ENCODE peak calls at places on chromosomes 7 and 10, in five cellular contexts. H is pancreas; X is PC-3; B is lower lobe of right lung; P is CD4-positive, alpha-beta T cell. A is an unnamed sample. For H3K9me3, the result is how much of the 10 kb centered on the place peaks cover.

GRCh38 chr10:5896765-5897340 is 6.8 kb downstream of the FBH1 start:
- DNase-seq in H (no peak), X (no peak), B (no peak), P (no peak), A (no peak)

GRCh38 chr10:80429521-80429966 is 21.2 kb downstream of the PRXL2A start:
- DNase-seq in H (no peak), X (no peak), B (peak), P (no peak), A (no peak)

GRCh38 chr10:30697806-30698205 is 68.3 kb upstream of the LYZL2 start:
- DNase-seq in H (no peak), X (no peak), B (no peak), P (no peak), A (no peak)

GRCh38 chr7:45104844-45105587 is 6.5 kb downstream of the TBRG4 start:
- DNase-seq in H (peak), X (no peak), B (peak), P (no peak), A (no peak)

GRCh38 chr7:140200102-140200989 is 23.6 kb upstream of the KDM7A start:
- DNase-seq in H (no peak), X (peak), B (no peak), P (no peak), A (no peak)

GRCh38 chr10:50375051-50375452 is 123.7 kb upstream of the ASAH2 start:
- DNase-seq in H (no peak), X (peak), B (no peak), P (no peak), A (no peak)

GRCh38 chr10:101226888-101227736 is 2.2 kb downstream of the LBX1 start:
- DNase-seq in H (no peak), X (no peak), B (no peak), P (no peak), A (no peak)

GRCh38 chr10:21526184-21526951 is 886 bp upstream of the SKIDA1 start:
- DNase-seq in H (peak), X (peak), B (peak), P (peak), A (peak)

GRCh38 chr10:47340613-47341170 is 7.5 kb upstream of the RBP3 start:
- DNase-seq in H (peak), X (peak), B (no peak), P (peak), A (peak)

GRCh38 chr7:149409889-149410288 is 51.0 kb downstream of the ZNF777 start:
- DNase-seq in H (no peak), X (no peak), B (no peak), P (no peak), A (no peak)

GRCh38 chr10:73586583-73586984 is 4.6 kb downstream of the USP54 start:
- DNase-seq in H (no peak), X (peak), B (no peak), P (no peak), A (no peak)

GRCh38 chr7:35723011-35723410 is 28.1 kb upstream of the HERPUD2 start:
- DNase-seq in H (no peak), X (peak), B (no peak), P (no peak), A (no peak)

GRCh38 chr7:12985228-12985627 is 297.8 kb downstream of the ARL4A start:
- DNase-seq in H (no peak), X (no peak), B (no peak), P (no peak), A (peak)

GRCh38 chr10:130233426-130233825 is 97.2 kb downstream of the GLRX3 start:
- DNase-seq in H (no peak), X (no peak), B (no peak), P (no peak), A (peak)

GRCh38 chr10:61189912-61190311 is 245.9 kb upstream of the RHOBTB1 start:
- DNase-seq in H (no peak), X (no peak), B (no peak), P (no peak), A (no peak)

GRCh38 chr10:84401838-84402611 is 73.6 kb downstream of the CCSER2 start:
- DNase-seq in H (no peak), X (no peak), B (peak), P (no peak), A (no peak)

GRCh38 chr7:2687881-2688318 is at the start of gene AMZ1:
- DNase-seq in H (no peak), X (no peak), B (no peak), P (no peak), A (peak)

GRCh38 chr7:88759216-88759955 is at the start of gene ZNF804B:
- DNase-seq in H (peak), X (no peak), B (no peak), P (no peak), A (peak)

GRCh38 chr7:50662059-50662689 is 97.0 kb upstream of the DDC start:
- DNase-seq in H (no peak), X (no peak), B (no peak), P (peak), A (no peak)

GRCh38 chr10:89122431-89123066 is 84.6 kb downstream of the CH25H start:
- DNase-seq in H (no peak), X (peak), B (no peak), P (no peak), A (no peak)

GRCh38 chr7:117479480-117480224 is at the start of gene CFTR:
- DNase-seq in H (peak), X (no peak), B (peak), P (no peak), A (no peak)

GRCh38 chr7:41437257-41438196 is 265.4 kb downstream of the INHBA start:
- DNase-seq in H (no peak), X (peak), B (no peak), P (no peak), A (no peak)

GRCh38 chr7:74284781-74285259 is 4.4 kb upstream of the CLIP2 start:
- DNase-seq in H (no peak), X (no peak), B (no peak), P (no peak), A (no peak)

GRCh38 chr10:4241724-4242345 is 456.8 kb upstream of the KLF6 start:
- DNase-seq in H (no peak), X (no peak), B (no peak), P (no peak), A (no peak)

GRCh38 chr7:13829914-13830603 is 159.4 kb downstream of the ETV1 start:
- DNase-seq in H (no peak), X (peak), B (no peak), P (no peak), A (no peak)

GRCh38 chr7:51162724-51163329 is 153.8 kb downstream of the COBL start:
- DNase-seq in H (no peak), X (peak), B (no peak), P (peak), A (no peak)

GRCh38 chr7:33710608-33711007 is 194.7 kb upstream of the BMPER start:
- DNase-seq in H (no peak), X (no peak), B (no peak), P (no peak), A (no peak)

GRCh38 chr7:38398725-38399321 is 125.4 kb upstream of the TARP start:
- DNase-seq in H (no peak), X (peak), B (peak), P (peak), A (peak)

GRCh38 chr10:28728396-28728795 is 51.1 kb downstream of the BAMBI start:
- DNase-seq in H (no peak), X (peak), B (no peak), P (no peak), A (no peak)

GRCh38 chr10:103067951-103068350 is 125.1 kb downstream of the NT5C2 start:
- DNase-seq in H (no peak), X (no peak), B (no peak), P (no peak), A (no peak)

GRCh38 chr7:157973971-157974677 is 613.5 kb downstream of the PTPRN2 start:
- DNase-seq in H (no peak), X (no peak), B (no peak), P (no peak), A (peak)

GRCh38 chr7:157974678-157975230 is 612.9 kb downstream of the PTPRN2 start:
- DNase-seq in H (no peak), X (no peak), B (no peak), P (no peak), A (peak)

GRCh38 chr7:157970744-157971143 is 616.9 kb downstream of the PTPRN2 start:
- DNase-seq in H (no peak), X (no peak), B (no peak), P (no peak), A (no peak)

GRCh38 chr7:157975401-157976372 is 611.9 kb downstream of the PTPRN2 start:
- DNase-seq in H (no peak), X (no peak), B (no peak), P (no peak), A (peak)

GRCh38 chr7:157972914-157973313 is 614.7 kb downstream of the PTPRN2 start:
- DNase-seq in H (no peak), X (no peak), B (no peak), P (no peak), A (peak)
- H3K9me3 ChIP-seq in H (under half), X (under half), B (under half), P (half or more), A (under half)

DNA sequence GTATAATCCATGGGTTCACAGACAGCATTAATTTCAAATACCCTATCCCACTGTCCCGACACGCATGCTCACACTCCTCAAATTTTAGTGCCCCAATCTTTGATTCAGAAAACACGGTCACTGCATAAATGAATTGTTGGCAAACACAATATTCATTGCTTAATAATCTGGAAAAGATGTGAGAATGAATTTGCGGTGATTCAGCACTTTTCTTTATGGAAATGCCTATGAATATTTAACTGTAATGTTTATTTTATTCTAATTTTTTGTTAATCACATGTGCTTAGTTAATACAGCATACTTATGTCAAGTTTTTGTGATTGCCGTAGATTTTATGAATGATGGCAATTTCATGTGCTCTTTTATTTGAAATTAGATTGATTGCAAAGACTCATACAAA is 35.0 kb downstream of the MACROH2A2 start:
- DNase-seq in H (no peak), X (no peak), B (no peak), P (no peak), A (no peak)
- TF ChIP-seq CTCF in H (no peak), X (no peak), B (no peak), P (no peak), A (no peak)

DNA sequence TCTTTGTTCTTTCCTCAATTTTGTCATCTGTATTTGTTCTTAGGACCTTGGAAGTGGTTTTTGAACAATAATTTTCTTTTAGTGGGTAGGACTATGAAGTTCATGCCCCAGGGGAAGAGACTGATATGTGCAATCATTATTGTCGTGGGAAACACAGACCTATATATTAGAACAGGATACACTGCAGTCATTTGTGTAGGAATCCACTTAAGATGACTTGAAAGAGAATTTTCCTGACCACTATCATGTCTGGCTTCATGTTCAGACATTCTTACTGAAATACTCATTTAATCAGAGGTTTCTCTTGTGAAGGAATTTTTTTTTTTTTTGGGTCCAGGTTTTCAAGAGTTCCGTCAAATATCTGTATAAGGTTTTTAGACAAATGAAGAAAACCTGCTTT is 163.6 kb downstream of the SUGCT start:
- DNase-seq in H (no peak), X (no peak), B (no peak), P (no peak), A (no peak)
- H3K27ac ChIP-seq in H (no peak), X (no peak), B (no peak), P (no peak), A (no peak)

DNA sequence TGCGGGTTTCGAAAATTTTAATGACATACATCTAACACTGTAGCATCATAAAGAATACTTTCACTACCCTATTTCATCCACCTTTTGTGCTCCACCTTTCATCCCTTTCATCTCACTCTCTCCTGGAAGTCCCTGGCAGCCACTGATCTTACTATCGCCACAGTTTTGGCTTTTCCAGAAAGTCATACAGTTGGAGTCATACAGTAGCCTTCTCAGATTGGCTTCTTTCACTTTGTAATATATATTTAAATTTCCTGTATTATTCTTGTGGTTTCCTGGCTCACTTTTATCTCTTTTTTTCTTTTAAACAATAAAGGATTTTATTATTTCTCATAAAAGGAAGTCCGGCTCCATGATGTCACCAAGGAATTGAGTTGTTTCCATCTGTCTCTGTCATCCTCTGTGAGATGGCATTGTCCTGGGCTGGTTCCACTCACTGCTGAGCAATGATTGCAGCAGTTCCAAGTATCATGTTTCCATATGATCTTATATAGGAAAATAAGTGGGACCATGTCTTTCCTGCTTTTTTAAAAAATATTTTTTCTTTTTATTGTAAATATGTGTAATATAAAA is 626.3 kb downstream of the POM121L12 start:
- DNase-seq in H (no peak), X (no peak), B (no peak), P (no peak), A (no peak)
- H3K9me3 ChIP-seq in H (under half), X (under half), B (under half), P (under half), A (under half)

GRCh38 chr7:5824297-5824610 is 42.8 kb upstream of the RNF216 start:
- DNase-seq in H (no peak), X (no peak), B (no peak), P (peak), A (peak)

GRCh38 chr7:5831196-5831595 is 49.4 kb upstream of the OCM start:
- DNase-seq in H (no peak), X (no peak), B (no peak), P (no peak), A (no peak)

GRCh38 chr7:5822742-5823503 is 41.5 kb upstream of the RNF216 start:
- DNase-seq in H (peak), X (peak), B (peak), P (peak), A (peak)

DNA sequence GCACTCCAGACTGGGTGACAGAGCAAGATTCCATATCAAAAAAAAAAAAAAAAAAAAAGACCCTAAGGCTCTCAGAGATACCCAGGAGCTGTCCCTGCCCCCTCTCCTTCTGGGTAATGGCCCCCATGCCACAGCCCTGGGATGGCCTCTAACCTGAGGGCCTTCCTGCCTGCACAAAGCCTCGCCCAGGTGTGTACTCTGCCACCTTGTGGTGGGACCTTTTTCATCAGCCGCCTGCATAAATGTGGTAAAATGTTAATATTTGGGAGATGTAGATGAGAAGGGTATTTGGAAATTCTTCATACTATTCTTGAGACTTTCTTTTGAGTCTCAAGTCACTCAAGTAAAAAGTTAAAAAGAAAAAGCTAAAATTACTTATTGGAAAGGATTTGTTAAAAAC is 46.3 kb upstream of the RNF216 start:
- DNase-seq in H (no peak), X (peak), B (peak), P (peak), A (peak)
- TF ChIP-seq CTCF in H (no peak), X (peak), B (peak), P (peak), A (no peak)

GRCh38 chr7:128837521-128837921 is 7.3 kb downstream of the FLNC start:
- DNase-seq in H (peak), X (no peak), B (no peak), P (no peak), A (no peak)
- H3K27ac ChIP-seq in H (no peak), X (no peak), B (no peak), P (no peak), A (no peak)

DNA sequence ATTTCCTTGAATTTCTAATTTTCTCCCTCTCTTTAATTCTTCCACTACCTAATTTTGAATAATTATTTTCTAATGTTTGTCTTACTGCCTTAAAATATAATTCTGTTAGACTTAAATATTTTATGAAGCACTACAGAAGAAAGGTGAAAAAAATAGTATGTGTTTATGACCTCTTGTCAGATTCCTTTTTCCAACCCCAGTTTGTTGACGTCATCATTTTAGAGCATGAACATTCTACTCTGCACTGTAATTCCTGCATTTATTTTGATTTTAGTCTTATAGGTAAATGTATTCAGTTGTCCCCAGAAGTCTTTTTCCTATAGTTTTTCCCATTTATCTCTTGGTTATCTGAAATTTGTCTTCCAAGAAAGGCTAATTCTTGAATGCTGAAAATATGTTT is 468.1 kb downstream of the SORCS3 start:
- DNase-seq in H (no peak), X (no peak), B (no peak), P (no peak), A (no peak)
- H3K9me3 ChIP-seq in H (under half), X (under half), B (under half), P (under half), A (under half)

GRCh38 chr10:3080608-3081007 is 13.3 kb downstream of the PFKP start:
- DNase-seq in H (no peak), X (no peak), B (no peak), P (no peak), A (no peak)
- TF ChIP-seq CTCF in H (no peak), X (no peak), B (no peak), P (no peak), A (no peak)

GRCh38 chr10:69220510-69220909 is 378 bp downstream of the HKDC1 start:
- DNase-seq in H (no peak), X (no peak), B (no peak), P (no peak), A (peak)
- H3K27ac ChIP-seq in H (peak), X (no peak), B (peak), P (no peak), A (no peak)

DNA sequence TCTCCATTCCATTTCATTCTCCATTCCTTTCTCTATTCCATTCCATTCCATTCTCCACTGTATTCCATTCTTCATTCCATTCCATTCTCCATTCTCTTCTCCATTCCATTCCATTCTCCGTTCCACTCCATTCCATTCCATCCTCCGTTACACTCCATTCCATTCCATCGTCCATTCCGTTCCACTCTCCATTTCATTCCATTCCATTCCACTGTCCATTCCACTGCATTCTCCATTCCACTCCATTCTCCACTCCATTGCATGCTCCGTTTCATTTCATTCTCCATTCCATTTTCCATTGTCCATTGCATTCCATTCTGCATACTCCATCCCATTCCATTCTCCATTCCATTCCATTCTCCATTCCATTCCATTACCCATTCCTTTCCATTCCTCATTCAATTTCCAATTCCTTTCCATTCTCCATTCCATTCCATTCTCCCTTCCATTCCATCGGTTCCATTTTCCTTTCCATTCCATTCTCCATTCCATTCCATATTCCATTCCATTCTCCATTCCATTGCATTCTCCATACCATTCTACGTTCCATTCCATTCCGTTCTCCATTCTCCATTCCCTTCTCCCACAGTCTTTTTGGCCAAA is 78.3 kb downstream of the NSUN6 start:
- DNase-seq in H (no peak), X (no peak), B (no peak), P (no peak), A (no peak)
- H3K9me3 ChIP-seq in H (under half), X (under half), B (under half), P (under half), A (under half)

A was measured in spleen.